ENCODE peak calls at places on chromosomes 4 and X, in four cellular contexts. D is heart right ventricle, R is GM12878, S is Caco-2. A is an unnamed sample.

GRCh38 chrX:83658731-83659130 is 150.6 kb downstream of the POU3F4 start:
- DNase-seq in D (no peak), R (no peak), S (peak; percentile 12), A (no peak)

GRCh38 chr4:8821151-8821950 is 50.3 kb downstream of the HMX1 start:
- DNase-seq in D (no peak), R (no peak), S (no peak), A (peak; percentile 28)

GRCh38 chrX:148412006-148412405 is 88.4 kb upstream of the AFF2 start:
- DNase-seq in D (no peak), R (no peak), S (no peak), A (no peak)

GRCh38 chr4:1557221-1557597 is 126.9 kb downstream of the FAM53A start:
- DNase-seq in D (no peak), R (no peak), S (no peak), A (no peak)

GRCh38 chr4:76874176-76874575 is 23.8 kb downstream of the SOWAHB start:
- DNase-seq in D (no peak), R (no peak), S (no peak), A (no peak)

GRCh38 chr4:26787461-26788340 is 72.9 kb upstream of the STIM2 start:
- DNase-seq in D (peak; percentile 69), R (no peak), S (peak; percentile 5), A (no peak)

GRCh38 chr4:15506464-15506863 is 36.8 kb downstream of the CC2D2A start:
- DNase-seq in D (no peak), R (no peak), S (no peak), A (no peak)

GRCh38 chr4:7384003-7384928 is 50.5 kb downstream of the PSAPL1 start:
- DNase-seq in D (no peak), R (no peak), S (no peak), A (peak; percentile 18)

GRCh38 chr4:75338352-75338880 is 175.8 kb downstream of the RCHY1 start:
- DNase-seq in D (no peak), R (no peak), S (no peak), A (no peak)

GRCh38 chr4:183124865-183125264 is 25.8 kb downstream of the WWC2 start:
- DNase-seq in D (no peak), R (no peak), S (no peak), A (no peak)

GRCh38 chr4:99868126-99868596 is 26.1 kb downstream of the LAMTOR3 start:
- DNase-seq in D (no peak), R (no peak), S (no peak), A (no peak)

GRCh38 chr4:147546341-147546740 is 65.4 kb downstream of the EDNRA start:
- DNase-seq in D (no peak), R (no peak), S (no peak), A (no peak)

GRCh38 chr4:123158576-123158975 is 236.2 kb upstream of the NUDT6 start:
- DNase-seq in D (no peak), R (no peak), S (no peak), A (no peak)

GRCh38 chr4:113316879-113317278 is 267.4 kb downstream of the ANK2 start:
- DNase-seq in D (peak; percentile 16), R (peak; percentile 75), S (no peak), A (no peak)

GRCh38 chr4:122602277-122603142 is 18.4 kb downstream of the IL21 start:
- DNase-seq in D (no peak), R (no peak), S (peak; percentile 42), A (no peak)

GRCh38 chr4:59060002-59060846 is 1950.0 kb upstream of the IGFBP7 start:
- DNase-seq in D (no peak), R (no peak), S (no peak), A (peak; percentile 23)

GRCh38 chr4:111537861-111538260 is 607.4 kb upstream of the FAM241A start:
- DNase-seq in D (no peak), R (no peak), S (no peak), A (no peak)

GRCh38 chrX:110363241-110363640 is 4.6 kb downstream of the RTL9 start:
- DNase-seq in D (no peak), R (no peak), S (no peak), A (no peak)

GRCh38 chr4:120293341-120293740 is 226.7 kb upstream of the MAD2L1 start:
- DNase-seq in D (no peak), R (no peak), S (no peak), A (no peak)

GRCh38 chr4:114729339-114729738 is 130.7 kb downstream of the UGT8 start:
- DNase-seq in D (no peak), R (no peak), S (no peak), A (no peak)

GRCh38 chrX:140572724-140573123 is 67.9 kb upstream of the SOX3 start:
- DNase-seq in D (peak; percentile 3), R (peak; percentile 3), S (peak; percentile 24), A (no peak)

GRCh38 chrX:77442728-77443127 is 4.5 kb upstream of the FGF16 start:
- DNase-seq in D (no peak), R (no peak), S (no peak), A (no peak)

GRCh38 chr4:141815646-141816045 is 179.3 kb downstream of the IL15 start:
- DNase-seq in D (no peak), R (no peak), S (no peak), A (no peak)

GRCh38 chr4:66853845-66854244 is 691.5 kb downstream of the CENPC start:
- DNase-seq in D (no peak), R (no peak), S (no peak), A (no peak)

GRCh38 chrX:133653363-133653762 is 238.1 kb upstream of the GPC4 start:
- DNase-seq in D (no peak), R (no peak), S (no peak), A (no peak)

GRCh38 chr4:37453361-37454262 is 209.1 kb downstream of the NWD2 start:
- DNase-seq in D (peak; percentile 10), R (no peak), S (peak; percentile 86), A (peak; percentile 82)

GRCh38 chr4:185730387-185730786 is 81.6 kb downstream of the SORBS2 start:
- DNase-seq in D (no peak), R (no peak), S (no peak), A (no peak)

GRCh38 chr4:10664408-10664807 is 20.2 kb downstream of the CLNK start:
- DNase-seq in D (peak; percentile 8), R (no peak), S (no peak), A (peak; percentile 70)

GRCh38 chr4:74608151-74608949 is 163.4 kb downstream of the AREG start:
- DNase-seq in D (no peak), R (no peak), S (peak; percentile 51), A (no peak)

GRCh38 chrX:19907794-19908193 is 20.4 kb upstream of the SH3KBP1 start:
- DNase-seq in D (no peak), R (no peak), S (no peak), A (no peak)
- TF ChIP-seq CTCF in D (no peak), R (no peak), S (no peak), A (no peak)

GRCh38 chr4:105560488-105560887 is 8.1 kb downstream of the ARHGEF38 start:
- DNase-seq in D (no peak), R (no peak), S (no peak), A (no peak)

GRCh38 chr4:105555409-105555808 is 3.0 kb downstream of the ARHGEF38 start:
- DNase-seq in D (no peak), R (no peak), S (peak; percentile 25), A (no peak)

GRCh38 chr4:105556175-105556574 is 3.8 kb downstream of the ARHGEF38 start:
- DNase-seq in D (no peak), R (no peak), S (peak; percentile 4), A (no peak)

GRCh38 chr4:105563352-105563751 is 10.9 kb downstream of the ARHGEF38 start:
- DNase-seq in D (no peak), R (no peak), S (no peak), A (no peak)

DNA sequence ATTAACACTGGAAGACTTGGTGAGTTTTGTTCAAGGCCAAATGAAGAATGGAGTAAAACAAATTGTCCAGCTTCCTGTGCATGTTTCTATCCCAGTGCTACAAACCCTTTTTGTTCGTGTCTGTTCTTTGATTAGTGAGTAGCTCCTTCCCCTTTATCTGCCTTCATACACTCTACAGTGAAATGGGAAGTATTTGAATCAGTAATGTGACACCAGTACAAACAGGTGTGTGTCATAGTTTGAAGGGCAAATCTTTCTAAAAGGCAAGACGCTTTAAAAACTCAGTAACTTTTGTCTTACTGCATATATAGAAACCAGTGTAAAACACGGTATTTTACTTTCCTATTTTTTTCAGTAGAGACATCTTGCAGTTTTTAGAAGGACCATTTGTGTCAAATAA is 5.9 kb downstream of the ARHGEF38 start:
- DNase-seq in D (no peak), R (no peak), S (no peak), A (no peak)
- H3K27me3 ChIP-seq in D (no peaks in the 10 kb centered on the region), R (no peaks in the 10 kb centered on the region), S (no peaks in the 10 kb centered on the region), A (no peaks in the 10 kb centered on the region)

DNA sequence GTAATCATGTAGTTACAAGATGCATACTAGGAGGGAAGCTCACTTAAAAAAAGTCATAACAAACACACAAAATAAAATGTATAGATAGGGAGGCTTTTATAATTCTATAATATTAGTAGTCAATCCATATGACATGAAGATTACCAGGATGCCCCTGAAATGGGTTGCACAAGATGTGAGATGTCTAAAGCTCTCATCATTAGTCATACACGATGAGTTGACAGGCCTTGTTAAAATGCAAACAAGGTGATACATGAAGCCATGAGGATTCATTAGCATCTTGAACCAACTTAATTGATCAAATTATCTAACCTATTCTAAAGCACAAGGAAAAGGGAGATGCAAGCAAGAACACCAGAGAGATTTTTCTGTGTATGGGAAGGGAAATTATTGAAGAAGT is 470.2 kb downstream of the IQCM start:
- DNase-seq in D (no peak), R (no peak), S (no peak), A (no peak)
- H3K4me1 ChIP-seq in D (no peaks in the 10 kb centered on the region), R (no peaks in the 10 kb centered on the region), S (no peaks in the 10 kb centered on the region), A (no peaks in the 10 kb centered on the region)

DNA sequence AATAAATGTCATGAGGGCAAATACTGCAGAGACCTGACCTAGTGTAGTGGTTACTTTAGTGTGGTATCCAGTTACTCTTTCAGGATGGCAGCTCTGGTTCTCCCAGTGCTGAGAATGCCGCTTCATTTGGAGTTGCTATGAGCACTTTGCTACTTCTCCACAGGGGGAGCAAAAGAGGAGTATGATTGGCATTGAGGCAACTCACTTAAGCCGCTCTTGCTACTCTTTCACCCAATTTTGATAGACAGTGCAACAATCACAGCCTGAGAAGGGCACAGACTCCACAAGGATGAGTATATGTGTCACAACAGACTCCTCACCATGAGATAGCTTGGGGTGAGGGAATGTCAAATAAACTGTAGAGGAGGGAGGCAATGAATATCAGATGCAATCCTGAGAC is 81.2 kb downstream of the NPY1R start:
- DNase-seq in D (no peak), R (no peak), S (peak; percentile 7), A (no peak)
- TF ChIP-seq CTCF in D (no peak), R (no peak), S (no peak), A (no peak)

GRCh38 chrX:113545040-113545439 is 704.4 kb upstream of the AMOT start:
- DNase-seq in D (no peak), R (no peak), S (no peak), A (no peak)
- H3K27me3 ChIP-seq in D (peaks cover 3% of the 10 kb centered on the region), R (no peaks in the 10 kb centered on the region), S (no peaks in the 10 kb centered on the region), A (no peaks in the 10 kb centered on the region)

GRCh38 chrX:153477901-153478300 is 7.5 kb upstream of the HAUS7 start:
- DNase-seq in D (peak; percentile 8), R (no peak), S (no peak), A (no peak)
- H3K4me1 ChIP-seq in D (no peaks in the 10 kb centered on the region), R (no peaks in the 10 kb centered on the region), S (peaks cover 24% of the 10 kb centered on the region), A (no peaks in the 10 kb centered on the region)